ENCODE peak calls at places on chromosomes 12 and 14, in seven cellular contexts. W is ovary, P is gastrocnemius medialis, Q is H54, K is HepG2, J is sigmoid colon, E is GM12892. D is an unnamed sample.

GRCh38 chr12:19520646-19521045 is 81.4 kb downstream of the AEBP2 start:
- DNase-seq in P (no peak), J (no peak), W (no peak), K (peak), Q (no peak), E (no peak), D (no peak)

GRCh38 chr14:95500201-95500681 is 16.2 kb downstream of the SYNE3 start:
- DNase-seq in K (peak), W (no peak), E (no peak), P (no peak), Q (no peak), J (no peak), D (no peak)

GRCh38 chr12:56518570-56518969 is 3.0 kb upstream of the RBMS2 start:
- DNase-seq in W (no peak), K (peak), P (no peak), E (no peak), J (no peak), Q (no peak), D (no peak)

GRCh38 chr12:53575502-53576264 is 50.5 kb downstream of the ATF7 start:
- DNase-seq in K (no peak), E (no peak), Q (peak), J (no peak), W (no peak), P (no peak), D (no peak)

GRCh38 chr14:50062438-50063039 is 53.8 kb downstream of the VCPKMT start:
- DNase-seq in K (peak), E (no peak), J (no peak), Q (peak), P (no peak), W (no peak), D (no peak)

GRCh38 chr14:62301911-62302310 is 539.7 kb downstream of the SNAPC1 start:
- DNase-seq in K (no peak), E (no peak), P (no peak), Q (no peak), W (no peak), J (no peak), D (no peak)

GRCh38 chr12:111034148-111034910 is 114.0 kb upstream of the MYL2 start:
- DNase-seq in E (no peak), W (no peak), K (no peak), J (no peak), P (no peak), Q (no peak), D (no peak)

GRCh38 chr12:87953257-87953860 is 75.8 kb downstream of the C12orf50 start:
- DNase-seq in Q (peak), J (no peak), W (no peak), K (peak), P (no peak), E (no peak), D (peak)

GRCh38 chr12:92467886-92468285 is 234.9 kb upstream of the PLEKHG7 start:
- DNase-seq in K (no peak), Q (peak), P (peak), J (no peak), E (no peak), W (no peak), D (no peak)

GRCh38 chr12:43332977-43333649 is 218.9 kb downstream of the ADAMTS20 start:
- DNase-seq in Q (no peak), E (no peak), W (no peak), P (no peak), J (no peak), K (no peak), D (no peak)

GRCh38 chr14:78075610-78076277 is 94.4 kb upstream of the NRXN3 start:
- DNase-seq in W (no peak), Q (no peak), K (peak), J (no peak), P (no peak), E (no peak), D (peak)

GRCh38 chr12:96719671-96720362 is 187.2 kb upstream of the NEDD1 start:
- DNase-seq in J (no peak), E (peak), P (no peak), K (no peak), W (no peak), Q (no peak), D (no peak)

GRCh38 chr12:123973552-123974341 is 732 bp downstream of the ZNF664 start:
- DNase-seq in P (no peak), E (no peak), J (peak), Q (peak), K (peak), W (peak), D (no peak)

GRCh38 chr12:122395319-122395718 is 27.1 kb downstream of the CLIP1 start:
- DNase-seq in J (no peak), W (no peak), K (no peak), E (no peak), P (no peak), Q (peak), D (no peak)

GRCh38 chr12:25730489-25731349 is 177.6 kb upstream of the LMNTD1 start:
- DNase-seq in Q (no peak), J (no peak), W (no peak), P (no peak), E (no peak), K (no peak), D (no peak)

GRCh38 chr12:125149160-125150108 is 84.2 kb downstream of the AACS start:
- DNase-seq in Q (no peak), P (no peak), J (no peak), K (no peak), E (peak), W (no peak), D (no peak)

GRCh38 chr12:51326762-51327439 is 2.9 kb upstream of the BIN2 start:
- DNase-seq in J (no peak), Q (peak), W (no peak), E (peak), K (no peak), P (no peak), D (no peak)

GRCh38 chr12:50221228-50222008 is 54.2 kb upstream of the CERS5 start:
- DNase-seq in P (no peak), J (no peak), W (no peak), Q (no peak), K (no peak), E (no peak), D (peak)

GRCh38 chr14:91195881-91196280 is 48.6 kb downstream of the GPR68 start:
- DNase-seq in Q (no peak), W (no peak), J (no peak), E (no peak), P (no peak), K (no peak), D (no peak)

GRCh38 chr12:53299101-53299453 is 418 bp upstream of the MYG1 start:
- DNase-seq in Q (no peak), P (no peak), E (no peak), J (no peak), W (no peak), K (peak), D (peak)

GRCh38 chr14:24806061-24806678 is 172.2 kb upstream of the GZMB start:
- DNase-seq in Q (peak), J (peak), E (peak), W (peak), K (peak), P (no peak), D (peak)

GRCh38 chr14:34098045-34098984 is 147.4 kb upstream of the EGLN3 start:
- DNase-seq in P (no peak), K (peak), Q (no peak), E (no peak), W (peak), J (no peak), D (peak)

GRCh38 chr14:50955373-50956043 is 11.2 kb upstream of the PYGL start:
- DNase-seq in P (peak), K (peak), E (no peak), Q (peak), W (no peak), J (peak), D (peak)

GRCh38 chr12:5565933-5566632 is 134.2 kb downstream of the NTF3 start:
- DNase-seq in W (no peak), E (no peak), P (no peak), J (no peak), K (no peak), Q (no peak), D (no peak)

GRCh38 chr12:53212931-53213330 is 5.9 kb upstream of the ITGB7 start:
- DNase-seq in K (no peak), Q (no peak), W (no peak), J (no peak), P (no peak), E (no peak), D (no peak)

GRCh38 chr12:29113101-29113500 is 36.0 kb upstream of the FAR2 start:
- DNase-seq in E (no peak), J (no peak), P (no peak), K (no peak), W (no peak), Q (no peak), D (no peak)

GRCh38 chr14:90629471-90629870 is 186.8 kb downstream of the TTC7B start:
- DNase-seq in Q (no peak), K (no peak), P (no peak), J (no peak), E (no peak), W (no peak), D (no peak)

GRCh38 chr12:110821917-110822316 is 24.9 kb upstream of the CCDC63 start:
- DNase-seq in J (no peak), E (no peak), W (no peak), Q (no peak), P (no peak), K (no peak), D (no peak)

GRCh38 chr14:72555609-72556000 is 338.3 kb downstream of the DPF3 start:
- DNase-seq in W (no peak), P (no peak), J (no peak), K (no peak), Q (no peak), E (no peak), D (no peak)

GRCh38 chr12:100845095-100845494 is 50.5 kb downstream of the ANO4 start:
- DNase-seq in P (no peak), W (no peak), J (no peak), E (no peak), K (peak), Q (no peak), D (no peak)

GRCh38 chr14:40691066-40691465 is 915.6 kb upstream of the LRFN5 start:
- DNase-seq in P (no peak), K (no peak), J (no peak), E (no peak), W (no peak), Q (no peak), D (no peak)

GRCh38 chr14:77309122-77309521 is 11.6 kb downstream of the POMT2 start:
- DNase-seq in P (no peak), W (no peak), Q (no peak), E (no peak), J (no peak), K (no peak), D (no peak)

GRCh38 chr12:30820406-30820946 is 65.7 kb upstream of the CAPRIN2 start:
- DNase-seq in P (no peak), Q (no peak), E (no peak), J (no peak), W (no peak), K (no peak), D (no peak)

GRCh38 chr14:83300454-83301064 is 1766.9 kb upstream of the SEL1L start:
- DNase-seq in J (no peak), K (peak), E (no peak), W (no peak), Q (no peak), P (no peak), D (no peak)

GRCh38 chr12:96471368-96472040 is 17.9 kb upstream of the CFAP54 start:
- DNase-seq in K (no peak), P (no peak), W (no peak), E (no peak), Q (no peak), J (no peak), D (no peak)

GRCh38 chr12:93447555-93448265 is 6.0 kb upstream of the UBE2N start:
- DNase-seq in W (no peak), K (no peak), P (no peak), E (no peak), Q (no peak), J (no peak), D (no peak)

GRCh38 chr14:59332727-59333126 is 132.5 kb downstream of the GPR135 start:
- DNase-seq in K (no peak), E (no peak), Q (no peak), W (no peak), P (no peak), J (no peak), D (no peak)

GRCh38 chr12:62006076-62006732 is 254.0 kb upstream of the USP15 start:
- DNase-seq in P (no peak), E (peak), K (peak), W (no peak), J (no peak), Q (peak), D (no peak)

DNA sequence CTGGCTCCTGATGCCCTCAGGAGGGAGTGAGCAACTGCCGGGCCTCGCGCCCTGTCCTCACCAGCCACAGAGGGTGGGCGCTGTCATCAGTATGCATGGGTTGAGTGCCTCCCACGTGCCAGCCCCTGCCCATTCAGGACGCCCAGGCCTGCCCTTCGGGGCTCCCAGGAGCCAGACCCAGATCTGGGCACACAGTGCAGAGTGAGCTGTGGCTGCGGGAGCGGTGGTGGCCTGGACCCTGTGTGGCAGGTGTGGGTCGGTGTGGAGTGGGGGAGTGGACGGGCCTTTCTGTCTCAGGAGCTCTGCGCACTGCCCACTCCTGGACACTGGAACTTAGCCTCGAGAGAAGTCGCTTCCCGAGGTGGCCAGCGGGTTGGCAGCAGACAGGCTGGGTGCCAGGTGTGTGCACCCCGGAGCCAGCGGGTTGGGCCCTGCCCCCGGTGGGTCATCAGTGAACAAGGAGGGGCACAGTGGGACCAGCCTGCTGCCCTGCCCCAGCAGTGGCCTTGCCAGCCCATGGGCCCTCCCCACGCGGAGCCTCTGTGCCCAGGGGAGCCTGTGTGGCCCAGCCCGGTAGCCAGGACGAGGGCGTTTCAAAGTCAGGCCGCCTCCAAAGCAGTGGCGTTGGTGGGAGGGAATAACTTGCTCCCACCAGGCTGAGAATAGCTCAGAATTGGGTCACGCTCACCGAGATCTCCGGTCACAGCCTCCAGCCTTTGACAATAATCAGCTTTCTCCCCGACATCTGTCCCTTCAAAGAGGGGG is 9.5 kb downstream of the TRMT61A start:
- DNase-seq in P (no peak), Q (no peak), E (no peak), K (no peak), J (peak), W (peak), D (no peak)
- TF ChIP-seq POLR2A in P (no peak), Q (no peak), E (no peak), K (no peak), J (no peak), W (no peak), D (no peak)

GRCh38 chr12:11749943-11750690 is 100.6 kb downstream of the ETV6 start:
- DNase-seq in E (no peak), Q (no peak), P (no peak), K (no peak), W (no peak), J (no peak), D (no peak)
- TF ChIP-seq POLR2A in E (peak), Q (no peak), P (no peak), K (no peak), W (no peak), J (no peak), D (no peak)

GRCh38 chr12:66447643-66448042 is 145.3 kb downstream of the HELB start:
- DNase-seq in J (no peak), K (no peak), Q (no peak), E (no peak), W (no peak), P (no peak), D (no peak)

GRCh38 chr12:66449531-66449930 is 147.2 kb downstream of the HELB start:
- DNase-seq in Q (no peak), E (no peak), K (no peak), P (no peak), J (no peak), W (no peak), D (no peak)

GRCh38 chr12:66456622-66457021 is 154.3 kb downstream of the HELB start:
- DNase-seq in E (no peak), J (no peak), Q (no peak), W (no peak), K (no peak), P (no peak), D (no peak)

GRCh38 chr12:66453837-66454236 is 151.5 kb downstream of the HELB start:
- DNase-seq in W (no peak), E (no peak), K (no peak), Q (no peak), P (no peak), J (no peak), D (no peak)

DNA sequence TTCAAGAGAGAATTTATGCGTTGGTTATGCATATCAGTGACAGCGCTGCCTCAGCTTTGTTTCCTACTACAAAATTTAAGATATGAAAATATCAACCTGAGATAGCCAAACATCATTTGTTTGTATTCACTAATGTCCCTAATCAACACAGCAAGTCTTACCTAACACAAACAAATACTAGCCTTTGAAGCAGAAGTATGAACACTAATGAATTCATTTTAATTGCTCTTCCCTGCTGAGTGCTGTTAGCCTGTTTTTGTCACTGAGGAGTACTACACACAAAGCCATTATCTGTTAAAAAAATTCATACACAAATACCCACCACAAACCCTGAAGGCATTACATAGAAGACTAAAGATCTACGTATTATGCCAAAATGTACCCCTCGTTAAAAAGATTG is 150.8 kb downstream of the HELB start:
- DNase-seq in E (no peak), Q (no peak), K (no peak), W (no peak), J (no peak), P (no peak), D (no peak)
- TF ChIP-seq POLR2A in E (no peak), Q (no peak), K (no peak), W (no peak), J (no peak), P (no peak), D (no peak)

GRCh38 chr14:39174560-39175444 is at the start of gene PNN:
- DNase-seq in K (peak), E (peak), P (peak), Q (peak), W (peak), J (peak), D (peak)
- TF ChIP-seq POLR2A in K (no peak), E (peak), P (peak), Q (peak), W (peak), J (peak), D (peak)

GRCh38 chr12:98503593-98504367 is 11.6 kb upstream of the TMPO start:
- DNase-seq in E (peak), K (peak), J (peak), Q (peak), W (peak), P (peak), D (peak)

GRCh38 chr12:98499668-98500456 is 15.5 kb upstream of the TMPO start:
- DNase-seq in Q (no peak), J (no peak), W (no peak), E (no peak), K (no peak), P (no peak), D (no peak)

GRCh38 chr12:98503343-98503592 is 12.1 kb upstream of the TMPO start:
- DNase-seq in W (peak), P (peak), E (peak), Q (peak), K (peak), J (peak), D (peak)

GRCh38 chr12:98504368-98504617 is 11.1 kb upstream of the TMPO start:
- DNase-seq in E (no peak), P (no peak), J (no peak), Q (no peak), K (no peak), W (no peak), D (no peak)

GRCh38 chr12:98498635-98499034 is 16.8 kb upstream of the TMPO start:
- DNase-seq in P (no peak), W (no peak), J (no peak), Q (no peak), E (no peak), K (no peak), D (no peak)
- TF ChIP-seq POLR2A in P (no peak), W (no peak), J (no peak), Q (no peak), E (no peak), K (no peak), D (no peak)

DNA sequence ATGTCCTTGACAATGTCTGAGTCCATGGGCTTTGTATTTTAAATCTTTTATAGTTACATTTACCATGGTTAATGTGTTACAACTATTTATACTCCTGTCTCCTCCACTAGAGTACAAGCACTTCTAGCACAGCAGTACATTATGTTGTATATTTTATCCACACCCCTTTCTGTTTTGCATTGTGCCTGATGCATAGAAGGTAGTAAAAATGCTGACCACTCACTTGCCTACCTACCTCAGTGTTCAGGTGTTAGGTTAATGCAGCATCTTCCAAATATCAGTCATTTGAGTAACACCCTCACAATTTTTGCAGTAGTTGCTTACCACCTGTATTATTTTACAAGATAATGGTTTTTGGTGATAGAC is 31.1 kb upstream of the SLC38A2 start:
- DNase-seq in Q (no peak), J (no peak), P (no peak), K (no peak), E (no peak), W (no peak), D (no peak)
- TF ChIP-seq POLR2A in Q (no peak), J (no peak), P (no peak), K (no peak), E (no peak), W (no peak), D (no peak)